ENCODE peak calls at places on chromosomes 11 and 22, in four cellular contexts. E is choroid plexus epithelial cell, X is iPS DF 6.9, Z is fibroblast of pulmonary artery. F is an unnamed sample.

GRCh38 chr11:57566035-57566504 is 1.4 kb downstream of the UBE2L6 start:
- DNase-seq in X (no peak), E (peak), Z (peak), F (no peak)

GRCh38 chr11:118929496-118930151 is 3.9 kb upstream of the BCL9L start:
- DNase-seq in X (no peak), E (peak), Z (peak), F (peak)

GRCh38 chr11:118605116-118605867 is 2.1 kb upstream of the PHLDB1 start:
- DNase-seq in E (peak), X (no peak), Z (peak), F (peak)

GRCh38 chr22:38490915-38491314 is 15.2 kb downstream of the DDX17 start:
- DNase-seq in Z (peak), E (peak), X (no peak), F (peak)

GRCh38 chr22:49941507-49942316 is 18.9 kb upstream of the PIM3 start:
- DNase-seq in X (no peak), E (no peak), Z (no peak), F (no peak)

GRCh38 chr11:117705866-117706265 is 91.2 kb downstream of the DSCAML1 start:
- DNase-seq in Z (no peak), E (no peak), X (no peak), F (no peak)

GRCh38 chr11:6219359-6219758 is 14.0 kb downstream of the C11orf42 start:
- DNase-seq in X (no peak), Z (peak), E (peak), F (no peak)

GRCh38 chr11:85685820-85686459 is at the start of gene CCDC89:
- DNase-seq in E (peak), X (no peak), Z (peak), F (peak)

GRCh38 chr11:35539781-35540281 is 14.4 kb upstream of the PAMR1 start:
- DNase-seq in X (no peak), Z (peak), E (peak), F (peak)

GRCh38 chr22:29912605-29913398 is 29.8 kb downstream of the MTMR3 start:
- DNase-seq in X (no peak), Z (peak), E (peak), F (no peak)

GRCh38 chr11:41578421-41579047 is 119.1 kb upstream of the LRRC4C start:
- DNase-seq in E (no peak), Z (no peak), X (no peak), F (no peak)

GRCh38 chr11:114890076-114890475 is 211.7 kb downstream of the NXPE2 start:
- DNase-seq in Z (no peak), E (no peak), X (no peak), F (no peak)

GRCh38 chr11:33999393-33999792 is 52.1 kb upstream of the CAPRIN1 start:
- DNase-seq in X (no peak), Z (no peak), E (no peak), F (no peak)

GRCh38 chr11:33994937-33995336 is 56.6 kb upstream of the CAPRIN1 start:
- DNase-seq in X (no peak), E (no peak), Z (no peak), F (no peak)

GRCh38 chr11:33996498-33997454 is 54.8 kb upstream of the CAPRIN1 start:
- DNase-seq in E (peak), X (peak), Z (peak), F (peak)

GRCh38 chr11:34002420-34002819 is 49.1 kb upstream of the CAPRIN1 start:
- DNase-seq in X (no peak), E (no peak), Z (no peak), F (no peak)

DNA sequence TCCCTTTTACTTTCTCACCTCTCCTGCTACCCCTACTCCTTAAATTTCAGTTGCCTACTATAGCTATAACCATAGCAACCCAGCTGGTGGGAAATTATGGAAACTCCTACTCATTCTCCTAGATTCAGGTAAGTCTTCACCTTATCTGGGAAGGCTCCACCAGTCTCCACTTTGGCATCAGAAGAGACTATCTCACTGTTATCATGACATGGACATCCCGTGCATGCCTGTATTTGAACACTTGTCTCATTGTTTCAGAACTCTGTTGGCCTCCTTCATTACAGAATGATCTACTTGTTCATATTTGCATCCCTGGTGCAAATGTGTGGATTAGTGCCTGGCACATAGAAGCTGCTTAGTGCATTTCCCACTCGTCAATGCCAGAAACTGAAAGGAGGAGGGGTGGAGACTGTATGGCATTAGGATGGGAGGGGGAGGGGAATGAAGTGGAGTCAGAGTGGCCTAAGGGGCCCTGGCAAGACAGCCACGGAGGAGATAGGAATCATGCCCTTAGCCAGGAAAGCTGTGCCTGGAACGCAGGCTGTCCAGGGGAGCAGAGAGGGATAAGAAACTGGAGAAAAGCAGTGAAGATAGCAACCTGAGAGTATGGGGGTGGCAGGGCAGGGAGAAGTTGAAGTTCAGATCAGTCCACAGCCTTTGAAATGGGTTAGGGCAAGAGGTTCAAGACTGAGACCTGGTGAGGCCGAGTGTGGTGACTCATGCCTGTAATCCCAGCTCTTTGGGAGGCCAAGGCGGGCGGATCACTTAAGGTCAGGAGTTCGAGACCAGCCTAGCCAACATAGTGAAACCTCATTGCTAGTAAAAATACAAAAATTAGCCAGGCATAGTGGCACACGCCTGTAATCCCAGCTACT is 53.8 kb upstream of the CAPRIN1 start:
- DNase-seq in Z (no peak), X (no peak), E (peak), F (no peak)
- H3K4me3 ChIP-seq in Z (no peak), X (no peak), E (no peak), F (no peak)

DNA sequence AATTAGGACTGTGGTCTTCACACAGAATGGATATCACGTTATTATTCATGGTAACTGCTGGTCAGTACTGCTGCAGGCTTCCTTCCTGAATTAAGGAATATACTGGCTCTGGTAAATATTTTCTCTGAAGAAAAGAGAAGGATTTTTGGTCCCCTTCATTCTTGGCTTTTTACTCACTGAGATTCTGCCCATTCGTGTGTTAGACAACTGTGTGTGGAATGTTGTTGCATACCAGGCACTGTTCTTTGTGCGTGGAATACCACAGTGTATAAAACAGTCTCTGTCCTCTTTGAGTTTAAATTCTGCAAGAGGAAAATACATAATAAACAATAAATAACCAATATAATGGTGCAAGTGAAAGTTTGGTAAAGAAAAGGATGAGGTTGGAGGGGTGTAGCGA is 80.3 kb downstream of the ALX4 start:
- DNase-seq in Z (peak), X (no peak), E (peak), F (no peak)
- H3K4me3 ChIP-seq in Z (no peak), X (no peak), E (no peak), F (no peak)

DNA sequence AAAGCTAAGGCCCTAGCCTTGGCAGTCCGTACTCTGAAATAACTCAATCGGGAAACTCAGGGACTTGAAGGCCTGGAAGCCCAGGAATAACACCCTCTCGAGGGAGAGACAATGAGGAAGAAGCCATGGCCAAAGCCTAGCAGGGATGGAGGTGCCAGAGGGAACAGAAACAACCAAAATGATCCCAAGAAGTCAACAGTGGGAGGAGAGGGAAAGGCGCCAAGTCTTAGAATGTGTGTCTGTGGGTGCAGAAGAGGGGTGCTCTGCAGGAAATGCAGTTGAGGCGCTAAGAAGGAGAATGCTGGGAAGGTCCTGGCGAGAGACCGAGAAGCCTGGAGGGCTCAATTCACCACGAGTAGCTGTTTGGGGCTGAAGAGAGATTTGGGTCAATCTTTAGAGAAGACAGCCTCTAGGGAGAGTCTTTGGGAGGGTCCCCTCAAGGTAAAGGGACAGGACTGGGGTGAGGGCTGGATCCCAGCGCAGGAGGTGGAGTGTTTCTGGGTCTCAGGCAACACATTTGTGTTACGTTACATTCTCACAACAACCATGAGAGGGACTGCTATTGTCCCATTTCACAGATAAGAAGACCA is 760 bp upstream of the MAPK8IP1 start:
- DNase-seq in Z (no peak), E (no peak), X (no peak), F (no peak)
- H3K4me3 ChIP-seq in Z (no peak), E (no peak), X (no peak), F (no peak)

GRCh38 chr11:32843544-32843943 is 13.8 kb downstream of the PRRG4 start:
- DNase-seq in X (no peak), Z (no peak), E (no peak), F (no peak)
- H3K4me3 ChIP-seq in X (no peak), Z (no peak), E (no peak), F (no peak)

DNA sequence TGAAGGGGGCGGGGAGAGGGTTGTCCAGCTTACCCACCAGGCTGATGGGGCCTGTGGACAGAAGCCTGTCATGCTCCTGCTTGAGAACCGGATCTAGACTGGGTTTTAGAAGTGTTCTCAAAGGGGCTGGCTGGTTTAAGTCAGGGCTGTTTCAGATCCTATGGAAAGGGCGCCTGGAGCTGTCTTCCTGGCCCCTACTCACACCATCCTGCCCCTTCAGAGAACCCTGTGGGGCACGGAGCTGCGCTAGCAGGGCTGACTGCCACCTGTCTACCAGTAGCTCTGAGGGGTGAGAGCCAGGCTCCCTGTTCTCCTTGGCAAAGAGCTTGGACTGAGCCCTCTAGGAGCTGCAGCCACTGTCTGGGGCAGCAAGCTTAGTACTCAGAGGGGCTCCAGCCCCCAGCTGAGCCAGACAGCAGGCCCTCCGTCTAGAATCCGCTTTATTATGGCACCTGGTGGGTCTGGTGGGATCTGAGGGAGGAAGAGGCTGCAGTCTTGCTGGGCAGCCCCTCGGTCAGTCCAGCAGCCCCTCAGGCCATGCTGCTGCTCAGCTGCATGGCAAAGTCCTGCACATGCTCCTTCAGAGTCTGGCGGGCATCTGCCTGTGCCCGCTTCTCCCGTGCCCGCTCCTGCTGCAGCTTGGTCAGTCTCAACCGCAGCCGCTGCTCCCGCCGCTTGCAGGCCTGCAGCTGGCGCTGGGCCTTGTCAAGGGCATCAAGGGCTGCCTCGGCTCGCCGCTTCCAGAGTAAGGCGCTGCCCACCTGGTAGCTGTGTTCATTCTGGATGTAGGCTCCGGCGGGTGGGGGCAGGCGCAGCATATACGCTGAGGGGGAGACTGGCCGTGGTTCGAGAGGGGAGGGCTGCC is 2.3 kb downstream of the THAP7 start:
- DNase-seq in E (no peak), X (no peak), Z (no peak), F (no peak)
- H3K4me3 ChIP-seq in E (no peak), X (no peak), Z (no peak), F (no peak)

DNA sequence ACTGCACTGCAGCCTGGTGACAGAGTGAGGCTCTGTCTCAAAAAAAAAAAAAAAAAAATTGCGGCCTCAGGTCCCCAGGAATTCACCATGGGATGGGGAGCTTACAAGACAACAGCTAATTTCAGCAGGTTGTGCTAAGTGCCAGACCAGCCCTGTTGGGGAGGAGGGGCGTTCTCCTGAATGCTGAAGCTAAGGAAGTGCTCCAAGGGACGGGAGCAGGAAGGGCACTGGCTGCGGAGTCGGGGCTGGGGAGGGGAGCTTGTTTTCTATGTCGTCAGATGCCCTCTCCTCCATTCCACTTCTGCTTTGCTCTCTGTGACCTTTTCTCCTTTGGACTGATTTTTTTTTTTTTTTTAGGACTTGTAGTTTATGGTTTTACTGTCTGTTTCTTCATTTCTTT is 4.5 kb downstream of the ADAMTS15 start:
- DNase-seq in E (no peak), X (no peak), Z (no peak), F (no peak)
- H3K4me3 ChIP-seq in E (no peak), X (no peak), Z (no peak), F (no peak)

GRCh38 chr11:19766810-19767209 is 54.2 kb downstream of the NAV2 start:
- DNase-seq in E (no peak), X (no peak), Z (no peak), F (no peak)
- H3K4me3 ChIP-seq in E (no peak), X (no peak), Z (no peak), F (no peak)

DNA sequence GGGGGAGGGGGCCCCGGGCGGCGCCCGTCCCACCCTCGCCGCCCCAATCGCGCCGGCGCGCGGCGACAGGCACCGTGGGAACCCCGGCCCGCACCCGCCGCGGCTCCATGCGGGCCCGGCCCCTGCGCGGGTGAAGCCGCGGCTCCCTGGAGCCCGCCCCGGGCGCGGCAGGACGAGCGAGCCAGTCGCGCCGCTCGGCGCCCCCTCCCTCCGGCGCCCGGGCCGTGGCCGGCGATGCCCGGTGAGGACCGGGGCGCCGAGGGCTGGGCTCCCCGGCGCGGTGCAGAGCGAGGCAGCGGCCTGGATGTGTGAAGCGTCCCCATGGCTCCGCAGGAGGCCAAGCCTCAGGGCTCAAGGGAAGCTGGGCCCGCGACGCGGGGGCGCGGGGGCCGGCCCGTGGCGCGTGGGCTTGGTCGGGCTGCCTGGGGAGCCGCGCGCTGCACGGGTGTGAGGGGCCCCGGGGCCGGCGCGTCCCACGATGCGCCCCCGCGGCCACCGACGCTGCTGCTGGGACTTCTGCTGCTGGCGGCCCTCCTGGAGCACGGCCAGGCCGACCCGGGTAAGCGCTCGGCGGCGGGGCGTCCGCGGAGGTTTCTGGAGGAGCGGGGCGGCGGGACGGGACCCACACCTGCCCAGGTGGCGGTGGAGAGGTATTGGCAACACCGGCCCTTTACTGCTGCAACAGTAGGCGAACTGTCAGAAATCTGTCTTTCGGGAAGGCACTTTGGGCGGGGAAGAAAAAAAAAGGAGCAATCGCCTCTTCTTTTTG is 119.3 kb downstream of the HIPK3 start:
- DNase-seq in X (no peak), E (no peak), Z (peak), F (no peak)
- H3K4me3 ChIP-seq in X (peak), E (peak), Z (peak), F (peak)